ENCODE peak calls at places on chromosomes 12 and 14, in four cellular contexts. T is HepG2, I is A549, S is K562. X is an unnamed sample.

GRCh38 chr14:91417134-91417982 is at the start of gene CCDC88C:
- DNase-seq in T (peak; percentile 54), I (peak; percentile 66), S (peak; percentile 16), X (peak; percentile 64)

GRCh38 chr12:101653030-101653429 is 44.4 kb upstream of the CHPT1 start:
- DNase-seq in T (no peak), I (no peak), S (no peak), X (no peak)

GRCh38 chr12:46677749-46678148 is 148.0 kb downstream of the SLC38A4 start:
- DNase-seq in T (peak; percentile 66), I (peak; percentile 33), S (no peak), X (no peak)

GRCh38 chr12:29782285-29782820 is 1.4 kb downstream of the TMTC1 start:
- DNase-seq in T (no peak), I (no peak), S (no peak), X (no peak)

GRCh38 chr12:9115731-9116689 is at the start of gene A2M:
- DNase-seq in T (peak; percentile 95), I (no peak), S (no peak), X (no peak)

GRCh38 chr12:53101931-53102781 is 1.1 kb upstream of the SOAT2 start:
- DNase-seq in T (peak; percentile 79), I (no peak), S (peak; percentile 2), X (no peak)

GRCh38 chr12:110498984-110499706 is 2.8 kb downstream of the VPS29 start:
- DNase-seq in T (peak; percentile 10), I (no peak), S (no peak), X (no peak)

GRCh38 chr14:51782412-51782811 is 78.0 kb upstream of the GNG2 start:
- DNase-seq in T (no peak), I (no peak), S (no peak), X (no peak)

GRCh38 chr14:53953828-53954550 is 2.6 kb downstream of the BMP4 start:
- DNase-seq in T (peak; percentile 24), I (peak; percentile 38), S (no peak), X (peak; percentile 38)

GRCh38 chr12:1619599-1619998 is 9.4 kb upstream of the WNT5B start:
- DNase-seq in T (no peak), I (no peak), S (no peak), X (no peak)

GRCh38 chr14:44316647-44317432 is 190.2 kb downstream of the FSCB start:
- DNase-seq in T (peak; percentile 58), I (peak; percentile 68), S (peak; percentile 36), X (no peak)

GRCh38 chr14:67411375-67411774 is 590 bp downstream of the PLEK2 start:
- DNase-seq in T (no peak), I (no peak), S (no peak), X (no peak)

GRCh38 chr12:108786450-108786849 is 55.1 kb upstream of the CORO1C start:
- DNase-seq in T (no peak), I (no peak), S (no peak), X (no peak)

GRCh38 chr12:57046947-57047890 is 2.7 kb downstream of the MYO1A start:
- DNase-seq in T (no peak), I (no peak), S (no peak), X (no peak)

DNA sequence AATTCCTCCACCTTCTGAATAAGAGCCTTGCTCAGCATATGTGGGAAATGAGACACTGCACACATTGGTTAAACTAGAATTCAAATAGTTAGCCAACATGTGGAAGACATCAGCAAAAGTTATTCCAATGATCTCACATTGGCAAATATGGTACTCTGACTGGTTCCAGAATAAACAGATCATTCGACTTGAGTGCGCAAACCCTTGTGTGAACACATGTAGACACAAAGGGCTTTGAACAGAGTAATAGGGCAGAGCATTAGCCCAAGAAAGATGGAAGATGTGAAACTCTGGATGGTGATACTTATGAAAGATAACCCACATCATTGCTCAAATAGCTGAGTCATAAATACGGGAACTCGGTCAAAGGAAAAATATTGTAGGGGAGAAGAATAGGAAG is 1133.4 kb upstream of the SEL1L start:
- DNase-seq in T (no peak), I (no peak), S (no peak), X (no peak)
- TF ChIP-seq HMGXB4 in T (no peak), I (no peak), S (no peak), X (no peak)

GRCh38 chr12:60231301-60231700 is 635.5 kb downstream of the SLC16A7 start:
- DNase-seq in T (no peak), I (no peak), S (no peak), X (no peak)
- TF ChIP-seq HMGXB4 in T (no peak), I (no peak), S (no peak), X (no peak)

GRCh38 chr12:121279507-121279915 is 17.0 kb downstream of the CAMKK2 start:
- DNase-seq in T (no peak), I (no peak), S (peak; percentile 6), X (no peak)

GRCh38 chr12:121282072-121282742 is 14.3 kb downstream of the CAMKK2 start:
- DNase-seq in T (no peak), I (no peak), S (peak; percentile 8), X (no peak)

GRCh38 chr12:121277367-121277744 is 19.2 kb downstream of the CAMKK2 start:
- DNase-seq in T (no peak), I (no peak), S (no peak), X (no peak)

GRCh38 chr12:121274036-121274763 is 22.3 kb downstream of the CAMKK2 start:
- DNase-seq in T (no peak), I (no peak), S (no peak), X (no peak)

GRCh38 chr12:121278450-121279375 is 17.8 kb downstream of the CAMKK2 start:
- DNase-seq in T (no peak), I (no peak), S (peak; percentile 5), X (no peak)
- TF ChIP-seq HMGXB4 in T (no peak), I (no peak), S (no peak), X (no peak)

GRCh38 chr14:94631050-94631449 is 18.9 kb downstream of the SERPINA3 start:
- DNase-seq in T (no peak), I (no peak), S (no peak), X (no peak)

GRCh38 chr14:94630396-94630795 is 18.2 kb downstream of the SERPINA3 start:
- DNase-seq in T (no peak), I (no peak), S (no peak), X (no peak)

GRCh38 chr14:94631536-94632304 is 19.5 kb downstream of the SERPINA3 start:
- DNase-seq in T (no peak), I (no peak), S (no peak), X (no peak)

GRCh38 chr14:94625353-94625635 is 13.1 kb downstream of the SERPINA3 start:
- DNase-seq in T (no peak), I (no peak), S (no peak), X (no peak)

GRCh38 chr14:94628578-94628977 is 16.4 kb downstream of the SERPINA3 start:
- DNase-seq in T (no peak), I (no peak), S (no peak), X (no peak)
- TF ChIP-seq HMGXB4 in T (no peak), I (no peak), S (no peak), X (no peak)

DNA sequence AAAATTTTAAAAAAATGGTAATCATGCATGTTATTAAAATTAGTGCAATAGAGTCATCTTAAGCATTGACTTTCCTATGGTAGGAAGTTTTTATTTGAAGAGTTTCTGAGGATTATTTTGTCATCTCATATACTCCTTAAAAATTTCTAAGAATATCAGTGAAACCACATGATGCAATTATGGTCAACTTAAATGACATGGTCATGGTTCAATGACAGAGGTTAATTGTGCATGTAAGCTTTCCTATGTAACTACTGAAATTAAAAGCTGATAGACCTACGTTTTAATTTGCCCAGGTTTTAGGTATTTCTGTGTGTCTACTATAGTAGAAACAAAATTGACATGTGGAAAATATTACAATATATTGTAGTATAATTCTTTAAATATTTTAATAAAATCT is 21.0 kb upstream of the LMO3 start:
- DNase-seq in T (no peak), I (no peak), S (no peak), X (no peak)
- TF ChIP-seq HMGXB4 in T (no peak), I (no peak), S (no peak), X (no peak)

GRCh38 chr12:24255920-24256635 is 306.6 kb upstream of the SOX5 start:
- DNase-seq in T (no peak), I (no peak), S (no peak), X (no peak)
- TF ChIP-seq HMGXB4 in T (no peak), I (no peak), S (no peak), X (no peak)

DNA sequence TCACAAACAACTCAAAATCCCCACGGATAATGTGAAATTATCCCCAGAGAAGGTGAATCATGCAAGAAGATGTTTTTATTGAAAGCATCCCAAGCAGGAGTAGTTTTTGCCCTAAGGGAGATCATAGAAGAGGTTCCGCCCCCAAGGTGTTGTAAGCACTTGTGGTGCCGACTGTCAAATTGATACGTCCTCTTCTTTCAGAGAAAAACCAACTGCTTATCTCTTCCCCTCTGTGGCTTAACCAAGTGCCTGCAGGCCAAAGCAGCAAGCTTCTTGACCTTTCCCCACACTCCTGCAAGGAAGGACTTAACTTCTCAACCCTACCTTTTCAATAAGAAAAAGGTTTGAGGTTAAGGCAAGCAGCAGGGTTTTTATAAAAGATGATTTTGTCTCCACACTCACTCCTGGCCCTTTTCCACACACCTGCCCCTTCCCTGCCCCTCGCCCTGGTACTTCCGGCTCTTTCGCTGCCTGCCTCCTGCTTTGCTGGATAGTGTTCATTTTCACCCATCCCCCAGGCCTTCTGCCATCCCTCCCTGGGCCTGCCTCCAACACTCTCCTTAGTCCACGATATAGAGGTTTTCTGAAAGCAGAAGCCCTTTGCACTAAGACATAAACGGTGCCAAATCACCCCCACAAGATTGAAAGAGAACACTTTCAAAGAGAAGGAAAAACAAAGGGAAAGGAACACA is 114.5 kb downstream of the EGLN3 start:
- DNase-seq in T (no peak), I (no peak), S (peak; percentile 38), X (no peak)
- TF ChIP-seq HMGXB4 in T (no peak), I (no peak), S (no peak), X (no peak)

DNA sequence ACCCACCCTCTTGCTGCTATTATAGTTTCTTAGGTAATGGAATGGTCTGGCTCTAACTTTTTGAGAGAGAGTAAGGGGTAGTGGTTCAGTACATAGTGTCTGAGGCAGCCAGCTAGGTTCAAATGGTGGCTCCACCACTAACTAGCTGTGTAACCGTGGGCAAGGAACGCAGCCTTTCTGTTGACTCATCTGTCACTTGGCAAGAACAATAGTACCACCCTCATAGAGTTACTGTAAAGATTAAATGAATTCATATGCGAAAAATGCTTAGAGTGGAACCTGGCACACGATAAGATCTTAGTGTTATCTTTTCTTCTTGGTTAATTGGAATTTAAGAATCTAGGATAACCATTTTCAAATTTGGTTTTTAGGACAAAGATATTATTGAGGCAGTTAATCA is 14.0 kb downstream of the CCDC62 start:
- DNase-seq in T (no peak), I (no peak), S (no peak), X (no peak)
- TF ChIP-seq HMGXB4 in T (no peak), I (no peak), S (no peak), X (no peak)